ENCODE peak calls at places on chromosomes 7 and 10, in five cellular contexts. J, A, N, W and O are unnamed samples.

GRCh38 chr10:90930971-90931841 is 10.3 kb upstream of the ANKRD1 start:
- DNase-seq in A (no peak), N (no peak), W (peak; percentile 90), J (no peak), O (no peak)

GRCh38 chr10:25117757-25118156 is 57.0 kb upstream of the GPR158 start:
- DNase-seq in W (no peak), J (no peak), A (no peak), N (no peak), O (no peak)

GRCh38 chr10:68647928-68648327 is 73.1 kb upstream of the CCAR1 start:
- DNase-seq in W (no peak), J (no peak), A (no peak), N (no peak), O (no peak)

GRCh38 chr10:80274396-80275134 is 14.9 kb downstream of the MAT1A start:
- DNase-seq in A (no peak), N (no peak), J (no peak), W (no peak), O (no peak)

GRCh38 chr10:60384708-60385398 is 4.8 kb downstream of the ANK3 start:
- DNase-seq in A (no peak), J (no peak), W (peak; percentile 76), N (no peak), O (no peak)

GRCh38 chr7:148264933-148265557 is 325.5 kb upstream of the C7orf33 start:
- DNase-seq in N (peak; percentile 62), W (peak; percentile 45), A (no peak), J (no peak), O (peak; percentile 53)

GRCh38 chr7:37438879-37439278 is 9.8 kb downstream of the ELMO1 start:
- DNase-seq in A (no peak), J (no peak), W (no peak), N (no peak), O (no peak)

GRCh38 chr10:36256905-36257304 is 614.8 kb upstream of the FZD8 start:
- DNase-seq in A (no peak), N (no peak), W (no peak), J (no peak), O (no peak)

GRCh38 chr10:101538481-101538880 is 49.6 kb downstream of the POLL start:
- DNase-seq in W (no peak), N (no peak), A (no peak), J (no peak), O (no peak)

GRCh38 chr7:120996333-120996982 is 7.9 kb downstream of the CPED1 start:
- DNase-seq in A (no peak), W (peak; percentile 84), N (peak; percentile 48), J (no peak), O (no peak)

GRCh38 chr7:24172859-24173258 is 111.1 kb upstream of the NPY start:
- DNase-seq in W (no peak), N (no peak), J (no peak), A (no peak), O (no peak)

GRCh38 chr7:36747969-36748574 is 23.8 kb upstream of the AOAH start:
- DNase-seq in J (no peak), W (no peak), N (no peak), A (no peak), O (no peak)

GRCh38 chr7:88141953-88142352 is 77.9 kb downstream of the SRI start:
- DNase-seq in W (no peak), A (no peak), N (no peak), J (no peak), O (no peak)

GRCh38 chr10:46308666-46309450 is 22.1 kb downstream of the ANTXRL start:
- DNase-seq in W (no peak), N (no peak), J (no peak), A (no peak), O (no peak)

GRCh38 chr7:4796453-4796852 is 21.0 kb downstream of the AP5Z1 start:
- DNase-seq in W (no peak), J (no peak), N (no peak), A (no peak), O (no peak)

GRCh38 chr10:68666280-68666760 is 54.7 kb upstream of the CCAR1 start:
- DNase-seq in J (no peak), N (no peak), W (peak; percentile 7), A (no peak), O (no peak)

GRCh38 chr10:119896937-119897336 is 4.4 kb downstream of the SEC23IP start:
- DNase-seq in A (no peak), J (no peak), N (no peak), W (peak; percentile 11), O (no peak)

GRCh38 chr7:151100921-151101320 is 14.6 kb downstream of the AGAP3 start:
- DNase-seq in J (no peak), A (no peak), N (no peak), W (no peak), O (no peak)

GRCh38 chr7:129376076-129376777 is 58.0 kb upstream of the STRIP2 start:
- DNase-seq in N (peak; percentile 56), W (peak; percentile 59), J (no peak), A (peak; percentile 26), O (peak; percentile 45)

GRCh38 chr7:112204776-112205347 is 1.3 kb downstream of the DOCK4 start:
- DNase-seq in J (no peak), N (peak; percentile 38), W (peak; percentile 46), A (no peak), O (peak; percentile 24)

GRCh38 chr7:139242741-139243281 is 11.8 kb downstream of the UBN2 start:
- DNase-seq in J (no peak), N (no peak), A (no peak), W (peak; percentile 12), O (no peak)

GRCh38 chr10:14074062-14074884 is 256.5 kb downstream of the FRMD4A start:
- DNase-seq in N (no peak), A (no peak), J (no peak), W (peak; percentile 98), O (no peak)

GRCh38 chr7:149773446-149774236 is at the start of gene ZNF467:
- DNase-seq in A (no peak), W (peak; percentile 39), J (no peak), N (peak; percentile 65), O (no peak)

GRCh38 chr10:63114031-63114814 is 18.9 kb upstream of the NRBF2 start:
- DNase-seq in J (no peak), W (peak; percentile 27), A (no peak), N (no peak), O (no peak)

GRCh38 chr7:150992833-150993302 is 2.1 kb downstream of the NOS3 start:
- DNase-seq in A (peak; percentile 68), W (peak; percentile 83), N (no peak), J (no peak), O (peak; percentile 65)

GRCh38 chr10:73838008-73838567 is 26.7 kb upstream of the NDST2 start:
- DNase-seq in W (no peak), J (no peak), N (no peak), A (no peak), O (no peak)

GRCh38 chr7:110418651-110419270 is 672.2 kb upstream of the LRRN3 start:
- DNase-seq in J (no peak), W (no peak), A (no peak), N (no peak), O (no peak)

GRCh38 chr10:59240581-59241183 is 64.2 kb downstream of the PHYHIPL start:
- DNase-seq in A (peak; percentile 45), N (peak; percentile 17), W (peak; percentile 45), J (no peak), O (peak; percentile 9)

GRCh38 chr7:149856583-149856982 is 17.2 kb upstream of the ATP6V0E2 start:
- DNase-seq in J (no peak), W (no peak), N (no peak), A (no peak), O (no peak)

GRCh38 chr7:2488681-2489080 is 12.5 kb upstream of the GRIFIN start:
- DNase-seq in A (no peak), N (no peak), W (no peak), J (no peak), O (no peak)

GRCh38 chr7:94400643-94401042 is 5.9 kb downstream of the COL1A2 start:
- DNase-seq in N (no peak), W (no peak), A (no peak), J (no peak), O (no peak)

GRCh38 chr10:104254493-104255243 is at the start of gene GSTO1:
- DNase-seq in J (peak; percentile 50), W (peak; percentile 78), N (peak; percentile 61), A (peak; percentile 34), O (peak; percentile 72)

GRCh38 chr10:120508966-120509365 is 51.9 kb downstream of the PLPP4 start:
- DNase-seq in W (no peak), N (no peak), A (no peak), J (no peak), O (no peak)

GRCh38 chr7:54333952-54334351 is 208.2 kb upstream of the VSTM2A start:
- DNase-seq in N (no peak), J (no peak), W (no peak), A (no peak), O (no peak)

GRCh38 chr10:3069876-3070275 is 2.5 kb downstream of the PFKP start:
- DNase-seq in J (no peak), N (no peak), A (no peak), W (no peak), O (no peak)

GRCh38 chr10:70678757-70679489 is 6.6 kb downstream of the ADAMTS14 start:
- DNase-seq in N (no peak), A (no peak), J (no peak), W (no peak), O (no peak)

GRCh38 chr10:21173964-21174669 is 277.0 kb upstream of the NEBL start:
- DNase-seq in A (peak; percentile 33), W (peak; percentile 62), J (peak; percentile 50), N (no peak), O (peak; percentile 51)

GRCh38 chr7:42224391-42225003 is 12.5 kb downstream of the GLI3 start:
- DNase-seq in J (no peak), A (no peak), W (no peak), N (no peak), O (no peak)